ENCODE peak calls at places on chromosomes 11 and 22, in ten cellular contexts. F, L, P, M, J, B, O, A, Q and V are unnamed samples.

GRCh38 chr22:41458161-41458728 is 10.2 kb downstream of the PHF5A start:
- DNase-seq in F (no peak), L (no peak), P (no peak), M (no peak), J (no peak), B (no peak), O (no peak), A (no peak), Q (no peak), V (no peak)

GRCh38 chr11:121563003-121563402 is 110.2 kb upstream of the SORL1-AS1 start:
- DNase-seq in F (no peak), L (no peak), P (no peak), M (no peak), J (no peak), B (no peak), O (no peak), A (peak), Q (no peak), V (no peak)

GRCh38 chr22:33883961-33884808 is 36.1 kb downstream of the LARGE1 start:
- DNase-seq in F (no peak), L (peak), P (no peak), M (no peak), J (no peak), B (no peak), O (no peak), A (no peak), Q (no peak), V (peak)

GRCh38 chr11:104594228-104594958 is 303.9 kb downstream of the CASP12 start:
- DNase-seq in F (peak), L (peak), P (no peak), M (no peak), J (no peak), B (no peak), O (peak), A (no peak), Q (no peak), V (no peak)

GRCh38 chr11:116611998-116612620 is 160.7 kb downstream of the BUD13 start:
- DNase-seq in F (no peak), L (no peak), P (no peak), M (no peak), J (no peak), B (no peak), O (no peak), A (no peak), Q (no peak), V (no peak)

GRCh38 chr11:111765320-111765983 is 737 bp downstream of the PPP2R1B start:
- DNase-seq in F (peak), L (peak), P (no peak), M (no peak), J (no peak), B (no peak), O (no peak), A (no peak), Q (no peak), V (no peak)

GRCh38 chr11:126607374-126607773 is 251.9 kb downstream of the ST3GAL4 start:
- DNase-seq in F (peak), L (peak), P (no peak), M (peak), J (no peak), B (peak), O (peak), A (no peak), Q (no peak), V (peak)

GRCh38 chr11:116929393-116930090 is 92.1 kb upstream of the APOA1 start:
- DNase-seq in F (no peak), L (peak), P (no peak), M (no peak), J (no peak), B (no peak), O (peak), A (no peak), Q (no peak), V (no peak)

GRCh38 chr11:129992161-129992944 is 10.3 kb downstream of the PRDM10 start:
- DNase-seq in F (peak), L (peak), P (peak), M (peak), J (peak), B (no peak), O (no peak), A (no peak), Q (no peak), V (peak)

GRCh38 chr22:23772315-23773246 is at the start of gene MMP11:
- DNase-seq in F (no peak), L (no peak), P (peak), M (peak), J (peak), B (no peak), O (no peak), A (peak), Q (no peak), V (no peak)

GRCh38 chr11:10809373-10810199 is 860 bp upstream of the EIF4G2 start:
- DNase-seq in F (peak), L (peak), P (no peak), M (peak), J (no peak), B (no peak), O (peak), A (peak), Q (no peak), V (peak)

GRCh38 chr11:62678770-62679696 is at the start of gene UBXN1:
- DNase-seq in F (peak), L (peak), P (peak), M (peak), J (peak), B (peak), O (peak), A (peak), Q (peak), V (peak)